ENCODE peak calls at places on chromosome 22, in seven cellular contexts. One of them, this sample, is unnamed.

GRCh38 chr22:48908547-48908946 is 919.1 kb downstream of the BRD1 start:
- DNase-seq in IMR-90: no peak
- DNase-seq in cardiac fibroblast: no peak
- DNase-seq in heart right ventricle: no peak
- DNase-seq in A549: no peak
- DNase-seq in GM06990: no peak
- DNase-seq in tibial artery: no peak
- DNase-seq in this sample: no peak

GRCh38 chr22:45515678-45516077 is 13.0 kb downstream of the FBLN1 start:
- DNase-seq in IMR-90: no peak
- DNase-seq in cardiac fibroblast: no peak
- DNase-seq in heart right ventricle: no peak
- DNase-seq in A549: no peak
- DNase-seq in GM06990: no peak
- DNase-seq in tibial artery: no peak
- DNase-seq in this sample: no peak

GRCh38 chr22:49789289-49790141 is 38.2 kb downstream of the BRD1 start:
- DNase-seq in IMR-90: peak; percentile 45
- DNase-seq in cardiac fibroblast: peak; percentile 65
- DNase-seq in heart right ventricle: no peak
- DNase-seq in A549: no peak
- DNase-seq in GM06990: no peak
- DNase-seq in tibial artery: peak; percentile 57
- DNase-seq in this sample: peak; percentile 63

GRCh38 chr22:22167791-22168189 is 76.8 kb upstream of the VPREB1 start:
- DNase-seq in IMR-90: no peak
- DNase-seq in cardiac fibroblast: no peak
- DNase-seq in heart right ventricle: no peak
- DNase-seq in A549: no peak
- DNase-seq in GM06990: peak; percentile 77
- DNase-seq in tibial artery: no peak
- DNase-seq in this sample: no peak

GRCh38 chr22:22010358-22010757 is 27.8 kb upstream of the TOP3B start:
- DNase-seq in IMR-90: no peak
- DNase-seq in cardiac fibroblast: no peak
- DNase-seq in heart right ventricle: no peak
- DNase-seq in A549: no peak
- DNase-seq in GM06990: no peak
- DNase-seq in tibial artery: no peak
- DNase-seq in this sample: no peak

GRCh38 chr22:23844739-23845202 is 6.0 kb upstream of the DERL3 start:
- DNase-seq in IMR-90: no peak
- DNase-seq in cardiac fibroblast: no peak
- DNase-seq in heart right ventricle: no peak
- DNase-seq in A549: no peak
- DNase-seq in GM06990: no peak
- DNase-seq in tibial artery: no peak
- DNase-seq in this sample: no peak

GRCh38 chr22:19522881-19523239 is 1.4 kb downstream of the CLDN5 start:
- DNase-seq in IMR-90: no peak
- DNase-seq in cardiac fibroblast: no peak
- DNase-seq in heart right ventricle: no peak
- DNase-seq in A549: no peak
- DNase-seq in GM06990: no peak
- DNase-seq in tibial artery: no peak
- DNase-seq in this sample: no peak

GRCh38 chr22:44369916-44370804 is 57.4 kb upstream of the SHISAL1 start:
- DNase-seq in IMR-90: no peak
- DNase-seq in cardiac fibroblast: no peak
- DNase-seq in heart right ventricle: no peak
- DNase-seq in A549: no peak
- DNase-seq in GM06990: no peak
- DNase-seq in tibial artery: no peak
- DNase-seq in this sample: no peak

DNA sequence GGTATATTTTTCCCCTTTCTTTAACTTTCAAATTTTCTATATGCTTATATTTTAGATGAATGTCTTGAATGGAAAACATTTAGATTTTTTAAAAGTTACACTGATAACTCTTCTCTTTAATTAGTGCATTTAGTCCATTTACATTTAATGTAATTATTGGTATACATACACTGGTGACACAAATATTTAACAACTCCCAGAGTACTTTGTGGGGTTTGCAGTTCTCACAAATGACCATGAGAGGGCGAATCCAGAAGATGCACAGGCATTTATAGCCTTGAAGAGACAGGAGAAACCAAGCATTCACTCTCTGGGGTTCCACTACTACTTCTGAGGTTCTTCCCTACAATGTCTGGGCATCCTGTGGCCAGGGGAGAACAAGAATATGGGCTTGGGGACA is 125.1 kb downstream of the TIMP3 start:
- DNase-seq in IMR-90: peak; percentile 34
- DNase-seq in cardiac fibroblast: peak; percentile 43
- DNase-seq in heart right ventricle: no peak
- DNase-seq in A549: peak; percentile 3
- DNase-seq in GM06990: no peak
- DNase-seq in tibial artery: no peak
- DNase-seq in this sample: peak; percentile 63
- TF ChIP-seq CTCF in IMR-90: peak; percentile 55
- TF ChIP-seq CTCF in cardiac fibroblast: peak; percentile 66
- TF ChIP-seq CTCF in heart right ventricle: peak; percentile 35
- TF ChIP-seq CTCF in A549: peak; percentile 31
- TF ChIP-seq CTCF in GM06990: peak; percentile 60
- TF ChIP-seq CTCF in tibial artery: peak; percentile 42
- TF ChIP-seq CTCF in this sample: peak; percentile 81

GRCh38 chr22:46770726-46771125 is 8.3 kb downstream of the TBC1D22A start:
- DNase-seq in IMR-90: no peak
- DNase-seq in cardiac fibroblast: no peak
- DNase-seq in heart right ventricle: no peak
- DNase-seq in A549: no peak
- DNase-seq in GM06990: no peak
- DNase-seq in tibial artery: peak; percentile 60
- DNase-seq in this sample: no peak

GRCh38 chr22:46770151-46770641 is 7.7 kb downstream of the TBC1D22A start:
- DNase-seq in IMR-90: no peak
- DNase-seq in cardiac fibroblast: no peak
- DNase-seq in heart right ventricle: no peak
- DNase-seq in A549: no peak
- DNase-seq in GM06990: no peak
- DNase-seq in tibial artery: no peak
- DNase-seq in this sample: no peak

GRCh38 chr22:46767249-46767985 is 5.0 kb downstream of the TBC1D22A start:
- DNase-seq in IMR-90: no peak
- DNase-seq in cardiac fibroblast: no peak
- DNase-seq in heart right ventricle: no peak
- DNase-seq in A549: no peak
- DNase-seq in GM06990: no peak
- DNase-seq in tibial artery: no peak
- DNase-seq in this sample: no peak

GRCh38 chr22:46769706-46770105 is 7.3 kb downstream of the TBC1D22A start:
- DNase-seq in IMR-90: no peak
- DNase-seq in cardiac fibroblast: no peak
- DNase-seq in heart right ventricle: no peak
- DNase-seq in A549: no peak
- DNase-seq in GM06990: no peak
- DNase-seq in tibial artery: no peak
- DNase-seq in this sample: no peak

GRCh38 chr22:46769191-46769675 is 6.8 kb downstream of the TBC1D22A start:
- DNase-seq in IMR-90: no peak
- DNase-seq in cardiac fibroblast: no peak
- DNase-seq in heart right ventricle: no peak
- DNase-seq in A549: no peak
- DNase-seq in GM06990: peak; percentile 74
- DNase-seq in tibial artery: no peak
- DNase-seq in this sample: no peak
- H3K4me3 ChIP-seq in IMR-90: no peak overlapping the region
- H3K4me3 ChIP-seq in cardiac fibroblast: no peak overlapping the region
- H3K4me3 ChIP-seq in heart right ventricle: no peak overlapping the region
- H3K4me3 ChIP-seq in A549: no peak overlapping the region
- H3K4me3 ChIP-seq in GM06990: peak overlapping the region; percentile 47
- H3K4me3 ChIP-seq in tibial artery: no peak overlapping the region
- H3K4me3 ChIP-seq in this sample: no peak overlapping the region

GRCh38 chr22:29702025-29702930 is 17.5 kb upstream of the CABP7 start:
- DNase-seq in IMR-90: peak; percentile 11
- DNase-seq in cardiac fibroblast: peak; percentile 8
- DNase-seq in heart right ventricle: no peak
- DNase-seq in A549: peak; percentile 30
- DNase-seq in GM06990: no peak
- DNase-seq in tibial artery: no peak
- DNase-seq in this sample: no peak
- TF ChIP-seq CTCF in IMR-90: peak; percentile 14
- TF ChIP-seq CTCF in cardiac fibroblast: peak; percentile 14
- TF ChIP-seq CTCF in heart right ventricle: no peak
- TF ChIP-seq CTCF in A549: no peak
- TF ChIP-seq CTCF in GM06990: no peak
- TF ChIP-seq CTCF in tibial artery: no peak
- TF ChIP-seq CTCF in this sample: no peak

DNA sequence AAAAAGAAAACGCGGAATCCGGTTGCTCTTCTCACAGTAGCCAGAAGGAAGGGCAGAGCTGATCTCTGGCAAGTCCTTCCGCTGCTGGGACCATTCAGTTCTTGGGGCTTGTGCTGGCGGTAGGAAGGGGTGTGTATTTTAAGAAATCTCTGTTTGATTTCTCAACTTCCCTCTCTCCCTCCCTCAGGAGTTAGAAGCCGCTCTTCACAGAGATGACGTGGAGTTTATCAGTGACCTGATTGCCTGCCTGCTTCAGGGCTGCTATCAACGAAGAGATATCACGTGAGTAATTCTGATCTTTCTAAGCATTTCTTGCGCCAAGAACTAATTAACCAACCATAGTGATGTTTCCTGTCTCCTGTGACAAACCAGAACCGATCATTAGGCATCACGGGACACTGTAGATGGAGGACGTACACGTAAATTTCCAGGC is 85.9 kb upstream of the SLC25A18 start:
- DNase-seq in IMR-90: no peak
- DNase-seq in cardiac fibroblast: peak; percentile 82
- DNase-seq in heart right ventricle: peak; percentile 23
- DNase-seq in A549: no peak
- DNase-seq in GM06990: no peak
- DNase-seq in tibial artery: no peak
- DNase-seq in this sample: peak; percentile 76
- H3K4me3 ChIP-seq in IMR-90: no peak overlapping the region
- H3K4me3 ChIP-seq in cardiac fibroblast: peak overlapping the region; percentile 48
- H3K4me3 ChIP-seq in heart right ventricle: peak overlapping the region; percentile 20
- H3K4me3 ChIP-seq in A549: no peak overlapping the region
- H3K4me3 ChIP-seq in GM06990: no peak overlapping the region
- H3K4me3 ChIP-seq in tibial artery: no peak overlapping the region
- H3K4me3 ChIP-seq in this sample: peak overlapping the region; percentile 23

DNA sequence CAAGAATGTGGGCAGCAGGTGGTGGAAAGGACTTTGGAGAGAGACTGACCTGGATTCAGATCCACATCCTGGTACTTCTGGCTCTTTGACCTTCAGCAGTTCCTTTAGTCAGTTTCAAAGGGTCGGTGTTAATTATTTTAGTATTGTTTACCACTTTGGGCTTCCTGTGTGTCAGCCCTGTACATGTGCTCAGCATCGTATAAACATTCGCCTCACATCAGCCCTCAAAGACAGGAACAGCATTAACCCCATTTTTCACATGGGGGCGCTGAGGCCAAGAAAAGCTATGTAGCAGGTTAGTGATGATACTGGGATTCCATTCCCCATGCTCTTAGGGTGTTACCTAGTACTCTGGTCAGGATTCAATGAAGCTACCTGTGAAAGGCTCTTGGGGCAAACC is 72.1 kb upstream of the YWHAH start:
- DNase-seq in IMR-90: no peak
- DNase-seq in cardiac fibroblast: no peak
- DNase-seq in heart right ventricle: no peak
- DNase-seq in A549: no peak
- DNase-seq in GM06990: no peak
- DNase-seq in tibial artery: no peak
- DNase-seq in this sample: peak; percentile 30
- TF ChIP-seq CTCF in IMR-90: no peak
- TF ChIP-seq CTCF in cardiac fibroblast: no peak
- TF ChIP-seq CTCF in heart right ventricle: no peak
- TF ChIP-seq CTCF in A549: no peak
- TF ChIP-seq CTCF in GM06990: peak; percentile 21
- TF ChIP-seq CTCF in tibial artery: no peak
- TF ChIP-seq CTCF in this sample: peak; percentile 25

This sample was measured in fibroblast of pulmonary artery.